ENCODE peak calls at places on chromosomes 5 and 9, in nine cellular contexts. H is right atrium auricular region; D is left ventricle myocardium inferior; W is naive thymus-derived CD4-positive, alpha-beta T cell; R is aorta; Z is fibroblast of lung; C is CD8-positive, alpha-beta T cell; K is stomach; I is right cardiac atrium. P is an unnamed sample.

GRCh38 chr5:73968729-73969128 is 342.7 kb downstream of the ARHGEF28 start:
- DNase-seq in H (no peak), D (no peak), W (no peak), R (no peak), Z (peak; percentile 85), C (no peak), K (no peak), I (no peak), P (peak; percentile 85)

GRCh38 chr5:369151-369939 is 47.8 kb downstream of the AHRR start:
- DNase-seq in H (peak; percentile 54), D (no peak), W (no peak), R (peak; percentile 43), Z (peak; percentile 38), C (no peak), K (no peak), I (no peak), P (no peak)

GRCh38 chr5:74903165-74903787 is 37.1 kb upstream of the FAM169A start:
- DNase-seq in H (no peak), D (no peak), W (no peak), R (no peak), Z (no peak), C (no peak), K (peak; percentile 71), I (no peak), P (peak; percentile 19)

GRCh38 chr5:15620501-15620900 is 120.5 kb downstream of the FBXL7 start:
- DNase-seq in H (peak; percentile 68), D (no peak), W (no peak), R (peak; percentile 85), Z (peak; percentile 91), C (no peak), K (no peak), I (peak; percentile 73), P (no peak)

GRCh38 chr5:93342563-93343061 is 238.4 kb downstream of the NR2F1-AS1 start:
- DNase-seq in H (no peak), D (no peak), W (no peak), R (no peak), Z (no peak), C (no peak), K (no peak), I (no peak), P (peak; percentile 22)

GRCh38 chr5:149303210-149303609 is 31.6 kb downstream of the AFAP1L1 start:
- DNase-seq in H (no peak), D (no peak), W (no peak), R (no peak), Z (no peak), C (no peak), K (no peak), I (no peak), P (no peak)

GRCh38 chr9:131624636-131625241 is 79.4 kb downstream of the PRRT1B start:
- DNase-seq in H (peak; percentile 70), D (peak; percentile 65), W (no peak), R (no peak), Z (peak; percentile 22), C (no peak), K (no peak), I (peak; percentile 83), P (peak; percentile 99)

GRCh38 chr9:136015656-136016055 is 54.5 kb upstream of the UBAC1 start:
- DNase-seq in H (no peak), D (peak; percentile 12), W (no peak), R (peak; percentile 33), Z (no peak), C (no peak), K (no peak), I (peak; percentile 37), P (no peak)

GRCh38 chr5:39236718-39237117 is 17.4 kb upstream of the FYB1 start:
- DNase-seq in H (no peak), D (no peak), W (no peak), R (no peak), Z (no peak), C (no peak), K (no peak), I (no peak), P (no peak)

GRCh38 chr5:113017891-113018635 is 41.5 kb downstream of the DCP2 start:
- DNase-seq in H (no peak), D (no peak), W (no peak), R (no peak), Z (peak; percentile 92), C (no peak), K (no peak), I (no peak), P (no peak)

GRCh38 chr5:128407956-128408355 is 130.1 kb downstream of the FBN2 start:
- DNase-seq in H (no peak), D (no peak), W (no peak), R (no peak), Z (no peak), C (no peak), K (no peak), I (no peak), P (no peak)

GRCh38 chr9:16112116-16112515 is 559.3 kb downstream of the CCDC171 start:
- DNase-seq in H (no peak), D (no peak), W (no peak), R (no peak), Z (no peak), C (no peak), K (no peak), I (no peak), P (no peak)

GRCh38 chr9:27355166-27355565 is 58.2 kb upstream of the EQTN start:
- DNase-seq in H (no peak), D (no peak), W (no peak), R (no peak), Z (peak; percentile 4), C (no peak), K (no peak), I (no peak), P (no peak)

GRCh38 chr5:173852790-173853350 is 35.3 kb upstream of the CPEB4 start:
- DNase-seq in H (no peak), D (no peak), W (no peak), R (no peak), Z (no peak), C (no peak), K (no peak), I (no peak), P (no peak)

GRCh38 chr5:101942321-101942882 is 353.7 kb downstream of the SLCO4C1 start:
- DNase-seq in H (no peak), D (no peak), W (no peak), R (no peak), Z (peak; percentile 8), C (no peak), K (no peak), I (no peak), P (peak; percentile 64)

GRCh38 chr9:2655411-2655901 is 33.9 kb downstream of the VLDLR start:
- DNase-seq in H (no peak), D (no peak), W (no peak), R (no peak), Z (peak; percentile 97), C (peak; percentile 16), K (no peak), I (no peak), P (no peak)
- H3K4me3 ChIP-seq in H (no peak overlapping the region), D (no peak overlapping the region), W (no peak overlapping the region), R (no peak overlapping the region), Z (no peak overlapping the region), C (no peak overlapping the region), K (no peak overlapping the region), I (no peak overlapping the region), P (no peak overlapping the region)

DNA sequence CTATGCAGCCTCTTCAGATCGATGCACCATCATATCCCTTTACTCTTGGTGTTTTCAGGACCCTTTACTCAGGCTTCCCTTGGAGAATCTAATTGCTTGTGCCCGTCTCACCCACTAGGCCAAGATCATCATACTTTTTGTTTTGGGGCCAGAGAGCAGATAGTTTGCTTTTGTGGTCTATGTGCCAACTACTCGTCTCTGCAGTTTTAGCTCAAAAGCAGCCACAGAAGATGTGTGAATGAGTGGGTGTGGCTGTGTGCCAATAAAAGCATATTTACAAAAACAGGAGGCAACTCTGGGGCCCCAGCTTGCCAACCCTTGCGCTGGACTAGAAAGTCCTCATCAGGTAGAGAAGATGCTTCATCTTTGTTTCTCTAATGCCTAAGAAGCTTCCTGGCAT is 216.8 kb downstream of the SEMA5A start:
- DNase-seq in H (no peak), D (no peak), W (no peak), R (no peak), Z (no peak), C (no peak), K (no peak), I (no peak), P (no peak)
- H3K4me1 ChIP-seq in H (no peaks in the 10 kb centered on the region), D (no peaks in the 10 kb centered on the region), W (no peaks in the 10 kb centered on the region), R (no peaks in the 10 kb centered on the region), Z (no peaks in the 10 kb centered on the region), C (no peaks in the 10 kb centered on the region), K (no peaks in the 10 kb centered on the region), I (no peaks in the 10 kb centered on the region), P (no peaks in the 10 kb centered on the region)

GRCh38 chr5:96150007-96150406 is 188.4 kb upstream of the ELL2 start:
- DNase-seq in H (no peak), D (no peak), W (no peak), R (no peak), Z (no peak), C (no peak), K (no peak), I (no peak), P (no peak)

GRCh38 chr5:96151891-96152290 is 190.2 kb upstream of the ELL2 start:
- DNase-seq in H (no peak), D (no peak), W (no peak), R (no peak), Z (no peak), C (no peak), K (no peak), I (no peak), P (no peak)

GRCh38 chr5:96149021-96149420 is 187.4 kb upstream of the ELL2 start:
- DNase-seq in H (no peak), D (no peak), W (no peak), R (no peak), Z (no peak), C (no peak), K (no peak), I (no peak), P (no peak)

GRCh38 chr5:96148376-96148775 is 186.7 kb upstream of the ELL2 start:
- DNase-seq in H (no peak), D (no peak), W (no peak), R (no peak), Z (no peak), C (no peak), K (no peak), I (no peak), P (no peak)

GRCh38 chr5:96149546-96149945 is 187.9 kb upstream of the ELL2 start:
- DNase-seq in H (no peak), D (no peak), W (no peak), R (no peak), Z (peak; percentile 35), C (no peak), K (no peak), I (no peak), P (no peak)
- H3K27ac ChIP-seq in H (no peak overlapping the region), D (no peak overlapping the region), W (no peak overlapping the region), R (no peak overlapping the region), Z (no peak overlapping the region), C (no peak overlapping the region), K (no peak overlapping the region), I (no peak overlapping the region), P (no peak overlapping the region)

DNA sequence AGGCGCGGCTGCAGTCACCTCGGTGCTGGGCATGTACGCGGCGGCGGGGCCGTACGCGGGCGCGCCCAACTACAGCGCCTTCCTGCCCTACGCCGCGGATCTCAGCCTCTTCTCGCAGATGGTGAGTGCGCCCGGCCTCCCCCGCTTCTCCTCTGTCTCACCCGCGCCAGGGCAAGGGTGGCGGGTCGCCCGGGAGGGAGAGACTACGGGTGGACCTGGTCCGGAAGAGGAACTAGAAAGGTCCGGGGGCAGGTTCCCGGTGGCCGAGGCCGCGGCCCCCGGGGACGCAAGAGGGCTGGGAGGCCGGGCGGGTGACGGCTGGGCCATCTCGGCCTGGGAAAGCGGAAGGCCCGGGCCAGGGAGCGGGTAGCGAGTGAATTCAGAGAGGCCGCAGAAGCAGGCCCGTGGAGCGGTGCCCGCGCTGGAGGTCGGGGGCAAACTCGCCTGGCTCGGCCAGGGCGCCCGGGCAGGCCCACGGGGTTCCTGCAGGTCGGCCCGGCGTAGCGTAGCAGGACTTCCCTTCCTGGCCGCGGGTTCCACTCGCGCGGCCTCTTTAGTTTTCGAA is 711 bp downstream of the IRX1 start:
- DNase-seq in H (no peak), D (no peak), W (no peak), R (no peak), Z (peak; percentile 51), C (no peak), K (no peak), I (no peak), P (peak; percentile 28)
- H3K4me3 ChIP-seq in H (no peak overlapping the region), D (peak overlapping the region; percentile 53), W (no peak overlapping the region), R (peak overlapping the region; percentile 23), Z (no peak overlapping the region), C (no peak overlapping the region), K (no peak overlapping the region), I (peak overlapping the region; percentile 16), P (peak overlapping the region; percentile 68)